ENCODE peak calls at places on chromosomes 12 and 14, in five cellular contexts. C, Y, U, W and E are unnamed samples.

GRCh38 chr12:132786192-132786591 is 24.6 kb upstream of the ANKLE2 start:
- DNase-seq in Y (no peak), W (no peak), C (no peak), U (no peak), E (no peak)

GRCh38 chr12:4591180-4591687 is 29.2 kb downstream of the DYRK4 start:
- DNase-seq in U (no peak), Y (no peak), C (no peak), W (no peak), E (no peak)

GRCh38 chr12:114399664-114400211 is 6.2 kb downstream of the TBX5 start:
- DNase-seq in W (no peak), C (no peak), Y (peak), U (no peak), E (no peak)

GRCh38 chr14:85438613-85439012 is 91.3 kb upstream of the FLRT2 start:
- DNase-seq in Y (no peak), U (no peak), W (no peak), C (no peak), E (no peak)

GRCh38 chr12:9843416-9843815 is 16.1 kb downstream of the KLRF1 start:
- DNase-seq in Y (no peak), W (no peak), U (no peak), C (no peak), E (no peak)

GRCh38 chr14:70906785-70907171 is 481 bp upstream of the PCNX1 start:
- DNase-seq in U (no peak), C (no peak), W (no peak), Y (peak), E (no peak)

GRCh38 chr12:68821357-68822188 is 13.6 kb downstream of the MDM2 start:
- DNase-seq in U (no peak), Y (no peak), W (no peak), C (no peak), E (no peak)

GRCh38 chr12:9037431-9037830 is 48.1 kb downstream of the KLRG1 start:
- DNase-seq in Y (no peak), U (no peak), C (no peak), W (no peak), E (no peak)

GRCh38 chr14:105859717-105860614 is 333.6 kb downstream of the TMEM121 start:
- DNase-seq in W (no peak), U (no peak), C (peak), Y (no peak), E (no peak)

GRCh38 chr14:52155656-52156213 is 86.9 kb upstream of the NID2 start:
- DNase-seq in W (no peak), U (no peak), C (no peak), Y (no peak), E (no peak)

GRCh38 chr12:120257041-120257821 is 8.3 kb downstream of the PXN start:
- DNase-seq in U (no peak), Y (peak), C (no peak), W (no peak), E (peak)

GRCh38 chr14:94625353-94625635 is 13.1 kb downstream of the SERPINA3 start:
- DNase-seq in U (no peak), W (no peak), Y (no peak), C (no peak), E (no peak)

GRCh38 chr14:51208982-51209381 is 31.1 kb upstream of the TMX1 start:
- DNase-seq in W (no peak), C (no peak), Y (no peak), U (no peak), E (no peak)

GRCh38 chr14:100018482-100018881 is 46.7 kb upstream of the EVL start:
- DNase-seq in W (no peak), Y (peak), C (no peak), U (no peak), E (no peak)

GRCh38 chr14:89720076-89720687 is 234.3 kb downstream of the EFCAB11 start:
- DNase-seq in U (no peak), W (no peak), C (no peak), Y (no peak), E (no peak)

GRCh38 chr12:67442347-67442841 is 173.2 kb downstream of the CAND1 start:
- DNase-seq in C (no peak), U (no peak), Y (no peak), W (no peak), E (no peak)
- H3K27ac ChIP-seq in C (no peak), U (no peak), Y (no peak), W (no peak), E (no peak)

DNA sequence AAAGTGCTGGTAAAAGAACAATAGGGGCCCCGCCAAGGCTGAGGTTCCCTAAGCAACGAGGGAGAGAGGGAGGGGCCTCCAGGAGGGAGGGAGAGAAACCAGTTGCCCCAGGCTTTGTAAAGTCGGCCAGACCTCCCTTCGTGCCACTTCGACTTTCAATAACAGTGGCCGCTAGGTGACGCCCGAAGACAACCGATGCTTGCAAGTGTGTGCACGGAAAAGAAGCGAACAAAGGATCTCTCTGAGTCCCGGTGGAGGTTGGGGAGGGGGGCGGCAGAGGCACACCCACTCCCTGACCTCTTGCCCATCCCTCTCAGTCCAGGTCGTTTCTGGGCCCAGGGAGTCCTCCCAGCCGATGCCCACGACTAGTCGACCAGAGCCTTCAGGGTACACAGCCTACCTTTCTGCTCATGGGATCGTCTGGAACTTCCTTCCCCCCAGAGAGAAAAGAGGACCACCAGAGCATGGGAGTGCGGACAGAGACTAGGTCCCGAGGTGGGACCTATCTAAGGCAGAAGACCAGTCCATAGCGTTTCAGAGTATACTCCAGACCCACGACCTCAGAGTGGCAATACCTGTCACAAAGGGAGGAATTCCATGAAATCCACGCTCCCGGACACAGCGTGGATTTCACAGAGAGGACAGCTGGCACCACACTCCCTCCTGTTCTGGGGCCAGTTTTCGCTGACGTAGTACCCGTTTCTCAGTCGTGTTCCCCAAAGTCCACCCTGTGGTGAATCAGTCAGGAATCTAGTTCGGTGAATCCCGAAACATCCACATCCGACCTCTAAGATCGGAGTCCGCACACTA is 262.7 kb upstream of the ALG10B start:
- DNase-seq in C (peak), U (peak), W (no peak), Y (no peak), E (no peak)
- TF ChIP-seq CTCF in C (peak), U (no peak), W (no peak), Y (no peak), E (no peak)

DNA sequence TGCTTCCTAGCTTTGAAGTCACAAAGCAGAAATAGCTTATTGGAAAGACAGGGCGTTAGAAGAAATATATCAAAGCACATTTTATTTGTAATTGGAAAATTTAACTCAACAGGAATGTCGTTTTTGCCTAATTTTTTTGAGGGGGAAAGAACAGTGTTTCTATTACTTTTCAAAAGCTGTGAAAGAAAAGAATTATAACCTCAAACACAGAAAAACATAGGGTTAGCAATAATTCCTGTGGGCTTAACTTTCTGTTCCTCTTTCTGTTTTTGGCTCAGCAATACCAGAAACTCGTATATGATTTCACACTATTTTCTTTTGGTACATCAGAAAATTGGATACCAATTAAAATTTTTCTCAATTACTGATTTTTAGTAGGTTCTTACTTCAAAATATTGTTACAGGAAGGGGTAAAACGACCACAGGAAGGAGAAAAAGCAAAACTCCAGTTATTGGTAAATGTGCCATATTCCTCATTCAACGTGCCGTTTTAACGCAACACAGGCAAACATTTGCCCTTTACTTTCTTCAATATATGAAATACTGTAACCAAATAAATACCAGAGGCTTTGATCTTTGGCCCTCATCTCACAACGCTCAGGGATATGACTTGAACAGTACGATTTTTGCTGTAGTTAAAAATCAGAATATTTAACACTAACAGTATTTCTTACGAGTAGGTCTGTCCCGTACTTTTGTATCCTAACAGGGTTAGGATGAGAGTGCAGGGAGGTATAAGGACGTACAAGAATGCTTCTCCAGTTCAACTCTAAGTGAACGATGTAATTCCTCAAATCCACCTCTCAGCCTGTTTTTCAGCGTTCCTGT is 1.3 kb upstream of the RNU6-7 start:
- DNase-seq in W (no peak), U (no peak), Y (no peak), C (no peak), E (no peak)
- H3K4me3 ChIP-seq in W (peak), U (peak), Y (peak), C (peak), E (peak)

GRCh38 chr12:108849653-108850052 is 7.7 kb downstream of the SSH1 start:
- DNase-seq in W (no peak), Y (no peak), C (no peak), U (no peak), E (no peak)
- H3K27ac ChIP-seq in W (no peak), Y (no peak), C (no peak), U (no peak), E (peak)

DNA sequence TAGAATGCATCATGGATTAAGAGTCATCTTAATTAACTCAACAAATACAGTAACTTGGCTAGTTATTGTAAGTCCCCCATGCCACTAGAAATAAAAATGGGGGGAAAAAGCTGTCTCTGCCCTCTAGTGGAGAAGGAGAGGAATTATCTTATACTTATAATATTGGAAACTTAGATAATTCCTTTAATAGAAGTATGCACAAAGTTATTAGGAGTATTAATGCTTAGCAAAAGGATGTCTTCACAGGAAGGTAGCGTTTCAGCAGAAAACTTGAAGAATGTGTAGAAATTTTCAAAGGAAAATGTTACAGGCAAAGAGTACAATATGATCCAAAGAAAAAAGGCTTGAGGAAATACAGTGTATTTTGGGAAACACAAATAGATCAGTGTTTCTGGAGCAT is 19.8 kb downstream of the OR5AU1 start:
- DNase-seq in Y (no peak), C (no peak), W (no peak), U (no peak), E (no peak)
- TF ChIP-seq CTCF in Y (peak), C (peak), W (peak), U (peak), E (peak)

GRCh38 chr14:59919582-59920377 is at the start of gene LRRC9:
- DNase-seq in C (peak), Y (peak), U (peak), W (no peak), E (no peak)
- H3K4me3 ChIP-seq in C (peak), Y (peak), U (no peak), W (peak), E (peak)